ENCODE peak calls at places on chromosome 5, in six cellular contexts. One of them, this sample, is unnamed.

GRCh38 chr5:82641362-82641988 is 363.3 kb upstream of the RPS23 start:
- DNase-seq in left ventricle myocardium inferior: peak; percentile 30
- DNase-seq in HFF-Myc: peak; percentile 85
- DNase-seq in upper lobe of right lung: no peak
- DNase-seq in neural progenitor cell: peak; percentile 67
- DNase-seq in fibroblast of mammary gland: peak; percentile 91
- DNase-seq in this sample: peak; percentile 85

GRCh38 chr5:40734986-40735385 is 20.8 kb downstream of the TTC33 start:
- DNase-seq in fibroblast of mammary gland: peak; percentile 44
- DNase-seq in upper lobe of right lung: no peak
- DNase-seq in neural progenitor cell: no peak
- DNase-seq in left ventricle myocardium inferior: no peak
- DNase-seq in HFF-Myc: no peak
- DNase-seq in this sample: peak; percentile 40

GRCh38 chr5:73447234-73448071 is 1.1 kb downstream of the FOXD1 start:
- DNase-seq in upper lobe of right lung: peak; percentile 63
- DNase-seq in fibroblast of mammary gland: peak; percentile 58
- DNase-seq in HFF-Myc: no peak
- DNase-seq in left ventricle myocardium inferior: no peak
- DNase-seq in neural progenitor cell: peak; percentile 79
- DNase-seq in this sample: peak; percentile 74

GRCh38 chr5:143562935-143563334 is 159.4 kb upstream of the NR3C1 start:
- DNase-seq in neural progenitor cell: no peak
- DNase-seq in left ventricle myocardium inferior: no peak
- DNase-seq in fibroblast of mammary gland: peak; percentile 85
- DNase-seq in upper lobe of right lung: no peak
- DNase-seq in HFF-Myc: no peak
- DNase-seq in this sample: peak; percentile 48

GRCh38 chr5:173789031-173789920 is 98.9 kb upstream of the CPEB4 start:
- DNase-seq in left ventricle myocardium inferior: no peak
- DNase-seq in neural progenitor cell: no peak
- DNase-seq in upper lobe of right lung: peak; percentile 79
- DNase-seq in HFF-Myc: peak; percentile 20
- DNase-seq in fibroblast of mammary gland: peak; percentile 89
- DNase-seq in this sample: peak; percentile 74

GRCh38 chr5:98796197-98796972 is 22.9 kb downstream of the RGMB start:
- DNase-seq in fibroblast of mammary gland: peak; percentile 71
- DNase-seq in upper lobe of right lung: no peak
- DNase-seq in HFF-Myc: no peak
- DNase-seq in neural progenitor cell: peak; percentile 68
- DNase-seq in left ventricle myocardium inferior: no peak
- DNase-seq in this sample: peak; percentile 75

GRCh38 chr5:92979716-92980115 is 601.3 kb downstream of the NR2F1-AS1 start:
- DNase-seq in fibroblast of mammary gland: no peak
- DNase-seq in upper lobe of right lung: no peak
- DNase-seq in left ventricle myocardium inferior: no peak
- DNase-seq in neural progenitor cell: peak; percentile 85
- DNase-seq in HFF-Myc: no peak
- DNase-seq in this sample: no peak

GRCh38 chr5:135139397-135140134 is 105.5 kb upstream of the PITX1 start:
- DNase-seq in upper lobe of right lung: no peak
- DNase-seq in fibroblast of mammary gland: peak; percentile 89
- DNase-seq in neural progenitor cell: no peak
- DNase-seq in left ventricle myocardium inferior: no peak
- DNase-seq in HFF-Myc: peak; percentile 92
- DNase-seq in this sample: peak; percentile 88

GRCh38 chr5:169873642-169874041 is 106.7 kb downstream of the INSYN2B start:
- DNase-seq in left ventricle myocardium inferior: peak; percentile 54
- DNase-seq in neural progenitor cell: no peak
- DNase-seq in fibroblast of mammary gland: peak; percentile 44
- DNase-seq in upper lobe of right lung: no peak
- DNase-seq in HFF-Myc: no peak
- DNase-seq in this sample: peak; percentile 79

GRCh38 chr5:148120317-148120716 is 48.0 kb upstream of the SPINK14 start:
- DNase-seq in left ventricle myocardium inferior: no peak
- DNase-seq in HFF-Myc: no peak
- DNase-seq in upper lobe of right lung: no peak
- DNase-seq in fibroblast of mammary gland: no peak
- DNase-seq in neural progenitor cell: no peak
- DNase-seq in this sample: no peak

DNA sequence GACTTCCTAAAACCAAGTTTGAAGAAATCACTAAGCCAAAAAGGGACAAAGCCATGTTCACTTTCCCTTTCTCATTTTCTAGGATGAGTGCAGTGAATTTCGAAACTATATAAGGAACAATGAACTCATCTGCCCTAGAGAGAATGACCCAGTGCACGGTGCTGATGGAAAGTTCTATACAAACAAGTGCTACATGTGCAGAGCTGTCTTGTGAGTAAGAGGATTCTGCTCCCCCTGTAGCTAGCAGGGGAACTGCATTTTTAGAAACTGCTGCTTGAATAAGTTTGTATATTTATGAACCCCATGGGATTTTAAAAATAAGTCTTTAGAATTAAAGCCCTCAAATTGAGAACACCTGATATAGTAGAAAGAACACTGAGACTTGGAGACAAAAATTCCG is 42.7 kb upstream of the SPINK14 start:
- DNase-seq in neural progenitor cell: no peak
- DNase-seq in left ventricle myocardium inferior: no peak
- DNase-seq in fibroblast of mammary gland: peak; percentile 28
- DNase-seq in upper lobe of right lung: no peak
- DNase-seq in HFF-Myc: no peak
- DNase-seq in this sample: no peak
- TF ChIP-seq CTCF in neural progenitor cell: peak; percentile 21
- TF ChIP-seq CTCF in left ventricle myocardium inferior: peak; percentile 27
- TF ChIP-seq CTCF in fibroblast of mammary gland: peak; percentile 32
- TF ChIP-seq CTCF in upper lobe of right lung: no peak
- TF ChIP-seq CTCF in HFF-Myc: no peak
- TF ChIP-seq CTCF in this sample: no peak

DNA sequence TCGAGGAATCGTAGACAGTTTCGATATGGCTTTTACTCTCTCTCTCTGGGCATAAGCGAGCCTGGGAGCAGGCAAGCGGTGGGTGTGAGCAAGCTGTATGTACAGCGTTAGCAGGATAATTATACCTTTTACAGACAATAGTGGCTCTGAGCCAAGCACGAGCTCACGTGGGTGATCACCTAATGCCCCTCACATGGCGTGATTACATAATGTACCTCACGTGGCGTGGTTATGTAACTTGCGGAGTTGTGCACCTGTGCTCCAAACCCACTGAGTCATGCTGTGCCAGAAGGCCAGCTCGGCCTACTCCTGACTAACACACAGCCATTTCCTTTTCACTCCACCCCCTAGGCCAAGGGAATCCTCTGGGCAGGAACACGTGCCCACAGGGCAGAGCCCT is 797.2 kb downstream of the EFNA5 start:
- DNase-seq in fibroblast of mammary gland: no peak
- DNase-seq in HFF-Myc: no peak
- DNase-seq in upper lobe of right lung: no peak
- DNase-seq in left ventricle myocardium inferior: no peak
- DNase-seq in neural progenitor cell: no peak
- DNase-seq in this sample: no peak
- H3K4me3 ChIP-seq in fibroblast of mammary gland: no peak overlapping the region
- H3K4me3 ChIP-seq in HFF-Myc: no peak overlapping the region
- H3K4me3 ChIP-seq in upper lobe of right lung: no peak overlapping the region
- H3K4me3 ChIP-seq in left ventricle myocardium inferior: no peak overlapping the region
- H3K4me3 ChIP-seq in neural progenitor cell: no peak overlapping the region
- H3K4me3 ChIP-seq in this sample: no peak overlapping the region

DNA sequence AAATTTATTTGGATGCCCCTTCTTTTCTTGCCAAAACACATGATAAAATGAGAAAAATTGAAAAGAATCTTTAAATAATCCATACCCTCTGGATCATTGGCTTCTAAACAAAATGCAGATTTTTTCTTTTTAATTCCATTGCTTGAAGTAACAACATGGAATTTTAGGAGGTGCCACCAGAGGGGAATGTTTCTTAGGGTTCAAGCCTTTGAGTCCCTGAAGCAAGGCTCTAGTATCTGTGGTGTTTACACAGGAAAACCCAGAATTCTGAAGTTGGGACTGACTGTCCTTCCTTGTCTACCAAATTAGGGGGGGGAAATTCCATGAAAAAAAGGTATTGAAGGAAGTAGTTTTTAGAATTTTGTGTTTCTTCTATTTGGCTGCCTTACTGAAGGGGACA is 69.4 kb downstream of the LMNB1 start:
- DNase-seq in fibroblast of mammary gland: peak; percentile 63
- DNase-seq in neural progenitor cell: no peak
- DNase-seq in HFF-Myc: no peak
- DNase-seq in upper lobe of right lung: no peak
- DNase-seq in left ventricle myocardium inferior: no peak
- DNase-seq in this sample: peak; percentile 64
- TF ChIP-seq CTCF in fibroblast of mammary gland: peak; percentile 38
- TF ChIP-seq CTCF in neural progenitor cell: peak; percentile 36
- TF ChIP-seq CTCF in HFF-Myc: no peak
- TF ChIP-seq CTCF in upper lobe of right lung: no peak
- TF ChIP-seq CTCF in left ventricle myocardium inferior: peak; percentile 20
- TF ChIP-seq CTCF in this sample: peak; percentile 58

GRCh38 chr5:124686239-124687004 is 60.0 kb downstream of the ZNF608 start:
- DNase-seq in neural progenitor cell: no peak
- DNase-seq in HFF-Myc: no peak
- DNase-seq in upper lobe of right lung: no peak
- DNase-seq in fibroblast of mammary gland: no peak
- DNase-seq in left ventricle myocardium inferior: no peak
- DNase-seq in this sample: no peak
- H3K4me3 ChIP-seq in neural progenitor cell: no peak overlapping the region
- H3K4me3 ChIP-seq in HFF-Myc: no peak overlapping the region
- H3K4me3 ChIP-seq in upper lobe of right lung: no peak overlapping the region
- H3K4me3 ChIP-seq in fibroblast of mammary gland: no peak overlapping the region
- H3K4me3 ChIP-seq in left ventricle myocardium inferior: no peak overlapping the region
- H3K4me3 ChIP-seq in this sample: no peak overlapping the region

GRCh38 chr5:15683332-15683731 is 183.4 kb downstream of the FBXL7 start:
- DNase-seq in left ventricle myocardium inferior: no peak
- DNase-seq in upper lobe of right lung: no peak
- DNase-seq in neural progenitor cell: peak; percentile 65
- DNase-seq in HFF-Myc: no peak
- DNase-seq in fibroblast of mammary gland: no peak
- DNase-seq in this sample: no peak
- TF ChIP-seq CTCF in left ventricle myocardium inferior: peak; percentile 52
- TF ChIP-seq CTCF in upper lobe of right lung: peak; percentile 18
- TF ChIP-seq CTCF in neural progenitor cell: peak; percentile 66
- TF ChIP-seq CTCF in HFF-Myc: peak; percentile 17
- TF ChIP-seq CTCF in fibroblast of mammary gland: no peak
- TF ChIP-seq CTCF in this sample: no peak

GRCh38 chr5:132181011-132181629 is 46.5 kb downstream of the P4HA2 start:
- DNase-seq in neural progenitor cell: no peak
- DNase-seq in left ventricle myocardium inferior: no peak
- DNase-seq in fibroblast of mammary gland: no peak
- DNase-seq in upper lobe of right lung: no peak
- DNase-seq in HFF-Myc: no peak
- DNase-seq in this sample: no peak

GRCh38 chr5:132177691-132178149 is 49.9 kb downstream of the P4HA2 start:
- DNase-seq in neural progenitor cell: no peak
- DNase-seq in upper lobe of right lung: no peak
- DNase-seq in left ventricle myocardium inferior: no peak
- DNase-seq in HFF-Myc: no peak
- DNase-seq in fibroblast of mammary gland: no peak
- DNase-seq in this sample: no peak

GRCh38 chr5:132182366-132183040 is 45.1 kb downstream of the P4HA2 start:
- DNase-seq in HFF-Myc: no peak
- DNase-seq in left ventricle myocardium inferior: no peak
- DNase-seq in fibroblast of mammary gland: no peak
- DNase-seq in upper lobe of right lung: no peak
- DNase-seq in neural progenitor cell: no peak
- DNase-seq in this sample: no peak

GRCh38 chr5:132179410-132179809 is 48.2 kb downstream of the P4HA2 start:
- DNase-seq in upper lobe of right lung: no peak
- DNase-seq in left ventricle myocardium inferior: no peak
- DNase-seq in fibroblast of mammary gland: no peak
- DNase-seq in HFF-Myc: no peak
- DNase-seq in neural progenitor cell: no peak
- DNase-seq in this sample: no peak

GRCh38 chr5:132180134-132180745 is 47.4 kb downstream of the P4HA2 start:
- DNase-seq in neural progenitor cell: peak; percentile 60
- DNase-seq in upper lobe of right lung: no peak
- DNase-seq in fibroblast of mammary gland: peak; percentile 77
- DNase-seq in left ventricle myocardium inferior: no peak
- DNase-seq in HFF-Myc: peak; percentile 57
- DNase-seq in this sample: peak; percentile 73
- H3K4me3 ChIP-seq in neural progenitor cell: no peak overlapping the region
- H3K4me3 ChIP-seq in upper lobe of right lung: no peak overlapping the region
- H3K4me3 ChIP-seq in fibroblast of mammary gland: no peak overlapping the region
- H3K4me3 ChIP-seq in left ventricle myocardium inferior: no peak overlapping the region
- H3K4me3 ChIP-seq in HFF-Myc: no peak overlapping the region
- H3K4me3 ChIP-seq in this sample: no peak overlapping the region

GRCh38 chr5:33994845-33995244 is 10.4 kb upstream of the SLC45A2 start:
- DNase-seq in fibroblast of mammary gland: peak; percentile 76
- DNase-seq in neural progenitor cell: no peak
- DNase-seq in left ventricle myocardium inferior: no peak
- DNase-seq in HFF-Myc: no peak
- DNase-seq in upper lobe of right lung: no peak
- DNase-seq in this sample: peak; percentile 90
- TF ChIP-seq CTCF in fibroblast of mammary gland: peak; percentile 16
- TF ChIP-seq CTCF in neural progenitor cell: no peak
- TF ChIP-seq CTCF in left ventricle myocardium inferior: no peak
- TF ChIP-seq CTCF in HFF-Myc: no peak
- TF ChIP-seq CTCF in upper lobe of right lung: no peak
- TF ChIP-seq CTCF in this sample: peak; percentile 41

GRCh38 chr5:108372369-108372768 is 9.5 kb downstream of the FBXL17 start:
- DNase-seq in neural progenitor cell: no peak
- DNase-seq in left ventricle myocardium inferior: no peak
- DNase-seq in fibroblast of mammary gland: no peak
- DNase-seq in upper lobe of right lung: no peak
- DNase-seq in HFF-Myc: no peak
- DNase-seq in this sample: no peak
- H3K4me3 ChIP-seq in neural progenitor cell: no peak overlapping the region
- H3K4me3 ChIP-seq in left ventricle myocardium inferior: no peak overlapping the region
- H3K4me3 ChIP-seq in fibroblast of mammary gland: no peak overlapping the region
- H3K4me3 ChIP-seq in upper lobe of right lung: no peak overlapping the region
- H3K4me3 ChIP-seq in HFF-Myc: no peak overlapping the region
- H3K4me3 ChIP-seq in this sample: no peak overlapping the region

GRCh38 chr5:165161204-165161603 is 1655.8 kb downstream of the MAT2B start:
- DNase-seq in fibroblast of mammary gland: no peak
- DNase-seq in upper lobe of right lung: no peak
- DNase-seq in neural progenitor cell: peak; percentile 19
- DNase-seq in left ventricle myocardium inferior: no peak
- DNase-seq in HFF-Myc: no peak
- DNase-seq in this sample: no peak
- TF ChIP-seq CTCF in fibroblast of mammary gland: no peak
- TF ChIP-seq CTCF in upper lobe of right lung: peak; percentile 16
- TF ChIP-seq CTCF in neural progenitor cell: peak; percentile 33
- TF ChIP-seq CTCF in left ventricle myocardium inferior: no peak
- TF ChIP-seq CTCF in HFF-Myc: peak; percentile 6
- TF ChIP-seq CTCF in this sample: no peak

This sample was measured in AG10803.